ENCODE peak calls at places on chromosome 1, in six cellular contexts. O is GM12865, N is dorsolateral prefrontal cortex, Z is WERI-Rb-1, S is colonic mucosa, I is NB4. M is an unnamed sample.

GRCh38 chr1:218634212-218634611 is 289.1 kb downstream of the TGFB2 start:
- DNase-seq in O (no peak), N (no peak), Z (no peak), S (no peak), I (no peak), M (no peak)

GRCh38 chr1:224080082-224080774 is 33.7 kb upstream of the FBXO28 start:
- DNase-seq in O (no peak), N (no peak), Z (no peak), S (no peak), I (no peak), M (peak)

GRCh38 chr1:226871047-226871365 is 590 bp downstream of the PSEN2 start:
- DNase-seq in O (no peak), N (no peak), Z (no peak), S (no peak), I (no peak), M (no peak)

GRCh38 chr1:109379422-109379821 is 18.3 kb downstream of the SORT1 start:
- DNase-seq in O (no peak), N (no peak), Z (no peak), S (no peak), I (no peak), M (peak)

GRCh38 chr1:1346501-1346890 is 2.7 kb downstream of the DVL1 start:
- DNase-seq in O (no peak), N (no peak), Z (no peak), S (no peak), I (no peak), M (no peak)

GRCh38 chr1:205645494-205645893 is 13.7 kb upstream of the ELK4 start:
- DNase-seq in O (no peak), N (no peak), Z (no peak), S (no peak), I (no peak), M (no peak)

GRCh38 chr1:26305667-26306289 is 658 bp downstream of the UBXN11 start:
- DNase-seq in O (no peak), N (no peak), Z (peak), S (no peak), I (peak), M (no peak)

GRCh38 chr1:221794079-221794670 is 52.3 kb upstream of the DUSP10 start:
- DNase-seq in O (peak), N (no peak), Z (no peak), S (no peak), I (no peak), M (peak)

GRCh38 chr1:41766546-41766945 is 152.2 kb downstream of the HIVEP3 start:
- DNase-seq in O (no peak), N (no peak), Z (no peak), S (no peak), I (peak), M (peak)

GRCh38 chr1:181089017-181089776 is 697 bp downstream of the IER5 start:
- DNase-seq in O (peak), N (no peak), Z (no peak), S (no peak), I (peak), M (no peak)

GRCh38 chr1:165631403-165632151 is 543 bp downstream of the MGST3 start:
- DNase-seq in O (peak), N (peak), Z (peak), S (peak), I (peak), M (peak)

GRCh38 chr1:198340139-198340538 is 183.3 kb downstream of the NEK7 start:
- DNase-seq in O (no peak), N (no peak), Z (no peak), S (no peak), I (peak), M (no peak)

GRCh38 chr1:194209920-194210319 is 1023.5 kb upstream of the B3GALT2 start:
- DNase-seq in O (no peak), N (no peak), Z (no peak), S (no peak), I (no peak), M (no peak)

GRCh38 chr1:88175631-88176226 is 508.3 kb upstream of the PKN2 start:
- DNase-seq in O (no peak), N (no peak), Z (no peak), S (peak), I (no peak), M (peak)

GRCh38 chr1:19854866-19855265 is 27.3 kb upstream of the OTUD3 start:
- DNase-seq in O (no peak), N (no peak), Z (no peak), S (no peak), I (no peak), M (no peak)

GRCh38 chr1:205488074-205488723 is 16.3 kb upstream of the CDK18 start:
- DNase-seq in O (peak), N (no peak), Z (peak), S (peak), I (peak), M (peak)

GRCh38 chr1:155001438-155001687 is 1.2 kb upstream of the ZBTB7B start:
- DNase-seq in O (no peak), N (no peak), Z (no peak), S (no peak), I (no peak), M (no peak)

DNA sequence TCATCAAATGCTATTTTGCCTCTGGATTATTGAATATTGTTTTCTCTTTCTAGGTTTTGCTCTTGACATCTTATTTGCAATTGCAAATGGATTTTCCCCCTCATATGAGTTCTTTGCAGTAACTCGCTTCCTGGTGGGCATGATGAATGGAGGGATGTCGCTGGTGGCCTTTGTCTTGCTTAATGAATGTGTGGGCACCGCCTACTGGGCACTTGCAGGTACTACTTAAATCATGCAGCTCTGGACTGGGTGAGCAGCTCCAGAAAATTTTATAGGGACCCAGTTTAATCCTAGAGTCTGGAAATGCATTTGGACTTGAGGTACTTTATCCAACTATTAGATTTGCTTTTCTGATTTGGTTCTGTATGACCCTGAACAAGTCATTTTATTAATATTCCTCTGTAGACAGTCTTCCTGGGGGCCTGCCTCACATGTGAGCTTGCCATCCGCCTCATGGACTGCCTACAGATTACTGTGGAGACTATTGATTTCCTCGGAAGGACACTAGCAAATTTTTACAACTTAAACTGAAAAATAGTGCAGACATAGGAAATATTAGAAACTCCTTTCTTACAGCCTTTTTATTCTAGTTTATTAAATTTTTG is 44.5 kb downstream of the SLC22A15 start:
- DNase-seq in O (peak), N (peak), Z (peak), S (peak), I (peak), M (peak)
- TF ChIP-seq CTCF in O (peak), N (peak), Z (peak), S (peak), I (peak), M (peak)

DNA sequence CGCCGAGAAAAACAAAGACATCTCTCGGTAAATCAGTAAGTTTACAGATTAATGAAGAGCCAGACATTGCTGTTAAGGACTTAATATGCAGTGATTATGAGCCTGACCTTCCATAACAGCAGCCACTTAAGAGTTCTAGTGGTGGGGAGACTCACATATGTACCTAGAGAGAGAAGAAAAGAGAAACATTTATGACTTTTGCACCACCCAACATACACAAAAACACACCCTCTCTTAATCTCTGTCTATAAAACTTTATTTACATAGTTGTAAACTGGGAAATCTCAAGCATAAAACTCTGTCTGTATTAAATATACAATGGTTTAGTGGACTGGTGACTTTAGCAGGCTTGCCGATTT is 347.4 kb upstream of the ADGRL2 start:
- DNase-seq in O (no peak), N (no peak), Z (no peak), S (no peak), I (no peak), M (no peak)
- H3K4me3 ChIP-seq in O (no peak), N (no peak), Z (no peak), S (no peak), I (no peak), M (no peak)

DNA sequence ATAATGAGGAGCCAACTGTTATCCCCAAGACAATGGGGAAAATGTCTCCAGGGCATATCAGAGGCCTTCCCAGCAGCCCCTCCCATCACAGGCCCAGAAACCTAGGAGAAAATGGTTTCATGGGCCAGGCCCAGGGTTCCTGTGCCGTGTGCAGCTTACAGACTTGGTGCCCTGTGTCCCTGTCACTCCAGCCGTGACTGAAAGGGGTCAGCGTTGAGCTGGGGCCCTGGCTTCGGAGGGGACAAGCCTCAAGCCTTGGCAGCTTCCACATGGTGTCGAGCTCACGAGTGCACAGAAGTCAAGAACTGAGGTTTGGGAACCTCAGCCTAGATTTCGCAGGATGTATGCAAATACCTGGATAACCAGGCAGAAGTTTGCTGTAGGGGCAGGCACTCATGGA is 18.1 kb downstream of the SIPA1L2 start:
- DNase-seq in O (no peak), N (no peak), Z (peak), S (no peak), I (no peak), M (no peak)
- TF ChIP-seq CTCF in O (no peak), N (no peak), Z (peak), S (no peak), I (no peak), M (no peak)

GRCh38 chr1:207031632-207032258 is 811 bp downstream of the C1orf116 start:
- DNase-seq in O (no peak), N (no peak), Z (no peak), S (peak), I (no peak), M (no peak)

GRCh38 chr1:207031016-207031415 is 1.5 kb downstream of the C1orf116 start:
- DNase-seq in O (no peak), N (no peak), Z (no peak), S (no peak), I (no peak), M (no peak)

GRCh38 chr1:207028884-207029283 is 3.7 kb downstream of the C1orf116 start:
- DNase-seq in O (no peak), N (no peak), Z (no peak), S (peak), I (no peak), M (no peak)

GRCh38 chr1:207029991-207030521 is 2.5 kb downstream of the C1orf116 start:
- DNase-seq in O (no peak), N (no peak), Z (no peak), S (no peak), I (no peak), M (no peak)

GRCh38 chr1:207030522-207031009 is 2.0 kb downstream of the C1orf116 start:
- DNase-seq in O (peak), N (no peak), Z (no peak), S (no peak), I (no peak), M (no peak)
- H3K4me3 ChIP-seq in O (no peak), N (no peak), Z (no peak), S (peak), I (no peak), M (no peak)

DNA sequence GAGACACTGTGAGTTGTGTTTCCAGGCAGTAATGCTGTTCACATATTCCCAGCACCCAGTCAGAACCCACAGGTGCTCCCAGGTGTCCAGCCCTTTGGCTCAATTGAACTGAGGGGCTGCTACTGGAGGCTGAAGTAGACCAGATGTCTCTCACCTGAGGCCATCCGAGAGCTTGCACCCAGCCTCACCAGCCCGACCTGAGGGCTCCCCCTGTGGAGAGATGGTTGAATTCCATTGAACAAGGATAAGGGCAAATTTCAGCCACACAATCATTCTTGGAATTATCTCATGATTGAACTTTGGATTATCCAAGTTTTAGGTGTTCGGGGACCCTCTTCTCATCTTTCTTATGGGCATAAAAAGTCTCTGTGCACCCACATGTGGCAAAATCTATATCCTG is 52.1 kb downstream of the OBSCN start:
- DNase-seq in O (no peak), N (no peak), Z (no peak), S (no peak), I (no peak), M (no peak)
- TF ChIP-seq CTCF in O (no peak), N (no peak), Z (peak), S (no peak), I (peak), M (no peak)

DNA sequence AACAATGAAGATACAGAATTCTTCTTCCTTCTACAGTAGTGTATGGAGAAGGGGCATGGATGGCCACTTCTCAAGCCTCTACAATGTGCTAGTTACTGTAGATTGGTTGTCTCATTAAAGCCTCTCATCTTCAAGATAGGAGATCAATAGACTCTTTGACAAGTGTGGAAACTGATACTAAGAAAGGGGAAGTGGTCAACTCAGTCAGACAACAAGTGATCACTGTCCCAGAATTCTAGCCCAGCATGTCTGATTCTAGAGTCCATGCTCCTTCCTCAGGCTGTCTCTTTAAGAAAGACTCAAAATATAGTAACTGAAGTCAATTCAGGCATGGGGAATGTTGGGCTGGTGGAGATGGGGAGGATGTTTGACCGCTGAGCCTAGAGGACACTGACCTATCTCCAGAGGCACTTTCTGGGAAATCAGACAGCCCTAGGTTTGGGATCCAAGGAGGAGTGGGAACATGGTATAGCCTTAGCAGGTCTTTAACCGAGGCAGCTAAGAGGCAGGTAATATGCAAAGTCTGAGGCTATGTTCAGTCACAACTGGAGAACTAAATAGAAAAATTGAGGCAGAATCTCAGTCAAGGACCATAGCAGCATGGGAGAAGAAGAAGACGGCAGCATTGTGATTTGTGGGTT is 39.3 kb upstream of the EYA3 start:
- DNase-seq in O (peak), N (no peak), Z (no peak), S (no peak), I (peak), M (no peak)
- H3K4me3 ChIP-seq in O (no peak), N (no peak), Z (no peak), S (no peak), I (no peak), M (no peak)

DNA sequence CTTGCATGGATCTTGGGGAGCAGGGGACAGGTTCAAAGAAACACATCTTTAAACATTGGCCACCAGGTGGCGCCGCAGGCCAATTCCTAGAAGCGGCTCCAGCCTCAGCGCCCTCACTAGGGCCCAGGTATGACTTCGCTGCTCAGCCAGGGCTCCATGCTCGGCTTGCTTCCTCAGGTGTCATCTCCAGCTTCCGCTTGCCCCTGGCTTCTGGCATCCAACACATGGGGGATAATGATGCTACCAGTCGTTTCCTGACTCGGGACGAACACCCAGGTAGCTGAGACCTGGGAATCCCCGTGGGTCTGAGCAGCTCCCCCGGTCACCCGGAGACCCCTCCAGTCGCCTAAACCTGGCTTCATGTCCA is 8.5 kb upstream of the MEX3A start:
- DNase-seq in O (peak), N (peak), Z (peak), S (peak), I (peak), M (peak)
- TF ChIP-seq CTCF in O (peak), N (peak), Z (peak), S (peak), I (peak), M (peak)

DNA sequence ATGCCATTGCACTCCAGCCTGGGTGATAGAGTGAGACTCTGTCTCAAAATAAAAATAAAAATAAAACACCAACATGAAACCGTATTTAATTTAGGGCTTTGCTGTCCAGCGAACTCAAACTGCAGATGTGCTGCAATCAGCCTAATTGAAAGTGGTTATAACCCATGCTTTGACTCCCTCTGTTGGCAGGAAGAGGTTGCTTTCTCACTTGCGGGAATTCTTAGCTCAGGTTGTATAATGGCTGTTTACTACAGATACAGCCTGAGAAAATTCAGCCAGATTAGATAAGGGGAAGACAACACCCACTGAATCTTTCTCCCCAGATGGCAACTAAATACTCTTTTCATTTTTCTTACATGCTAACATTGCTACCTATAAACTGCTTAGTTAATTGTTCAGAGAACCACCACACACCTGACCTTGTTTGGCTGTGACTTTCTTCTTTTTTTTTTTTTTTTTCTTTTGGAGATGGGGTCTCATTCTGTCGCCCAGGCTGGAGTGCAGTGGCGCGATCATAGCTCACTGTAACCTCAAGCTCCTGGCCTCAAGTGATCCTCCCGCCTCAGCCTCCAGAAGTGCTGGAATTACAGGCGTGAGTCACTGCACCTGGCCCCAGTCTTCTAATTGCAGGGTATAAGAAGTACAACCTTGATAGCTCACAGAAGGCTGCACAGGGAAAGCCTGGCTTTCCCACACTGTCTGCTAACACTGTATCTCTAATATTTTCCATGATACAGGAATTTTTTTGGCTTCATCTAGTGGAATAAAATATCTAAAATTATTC is 34.6 kb downstream of the DNTTIP2 start:
- DNase-seq in O (peak), N (no peak), Z (peak), S (peak), I (peak), M (peak)
- H3K4me3 ChIP-seq in O (no peak), N (no peak), Z (no peak), S (no peak), I (no peak), M (no peak)

GRCh38 chr1:7594714-7595295 is 176.3 kb upstream of the VAMP3 start:
- DNase-seq in O (no peak), N (no peak), Z (no peak), S (no peak), I (no peak), M (no peak)
- TF ChIP-seq CTCF in O (no peak), N (no peak), Z (no peak), S (no peak), I (no peak), M (no peak)